ENCODE peak calls at places on chromosomes 2 and 18, in nine cellular contexts. C is pancreas, W is RWPE2, V is upper lobe of right lung, D is aorta, N is body of pancreas, T is tibial artery, O is kidney, S is cardiac muscle cell. J is an unnamed sample.
A peak's percentile ranks its signal among the peaks of the same experiment; 100 is the strongest.

GRCh38 chr2:31401580-31401979 is 13.0 kb downstream of the XDH start:
- DNase-seq in C (no peak), W (peak; percentile 92), V (no peak), D (no peak), N (no peak), T (no peak), O (no peak), S (peak; percentile 82), J (no peak)

GRCh38 chr18:3008546-3008945 is 4.4 kb downstream of the LPIN2 start:
- DNase-seq in C (no peak), W (no peak), V (no peak), D (peak; percentile 58), N (no peak), T (no peak), O (no peak), S (peak; percentile 29), J (no peak)

GRCh38 chr2:101559576-101559975 is 84.7 kb upstream of the RFX8 start:
- DNase-seq in C (no peak), W (no peak), V (no peak), D (peak; percentile 72), N (no peak), T (no peak), O (no peak), S (peak; percentile 69), J (no peak)

GRCh38 chr18:13107074-13107473 is 111.5 kb upstream of the LDLRAD4 start:
- DNase-seq in C (no peak), W (no peak), V (no peak), D (no peak), N (no peak), T (no peak), O (no peak), S (no peak), J (no peak)

GRCh38 chr2:187003038-187003543 is 154.1 kb upstream of the ZSWIM2 start:
- DNase-seq in C (no peak), W (no peak), V (no peak), D (no peak), N (no peak), T (no peak), O (peak; percentile 67), S (peak; percentile 40), J (no peak)

GRCh38 chr2:705971-706511 is 28.8 kb upstream of the TMEM18 start:
- DNase-seq in C (no peak), W (no peak), V (no peak), D (no peak), N (no peak), T (no peak), O (no peak), S (no peak), J (no peak)

GRCh38 chr2:236673823-236674185 is 104.2 kb downstream of the ACKR3 start:
- DNase-seq in C (no peak), W (no peak), V (no peak), D (no peak), N (no peak), T (no peak), O (peak; percentile 42), S (no peak), J (no peak)

GRCh38 chr18:79485788-79486355 is 90.1 kb downstream of the NFATC1 start:
- DNase-seq in C (peak; percentile 8), W (peak; percentile 5), V (no peak), D (peak; percentile 57), N (no peak), T (peak; percentile 83), O (peak; percentile 42), S (peak; percentile 88), J (no peak)

GRCh38 chr2:30385327-30385726 is 61.7 kb upstream of the LCLAT1 start:
- DNase-seq in C (no peak), W (no peak), V (no peak), D (no peak), N (no peak), T (no peak), O (no peak), S (peak; percentile 62), J (no peak)

GRCh38 chr18:62070306-62070705 is 116.5 kb downstream of the PIGN start:
- DNase-seq in C (no peak), W (no peak), V (no peak), D (no peak), N (no peak), T (no peak), O (no peak), S (peak; percentile 27), J (no peak)

GRCh38 chr2:42860518-42861094 is 68.2 kb upstream of the HAAO start:
- DNase-seq in C (no peak), W (no peak), V (no peak), D (no peak), N (no peak), T (no peak), O (no peak), S (no peak), J (no peak)

GRCh38 chr2:164746713-164747112 is 94.9 kb downstream of the COBLL1 start:
- DNase-seq in C (no peak), W (no peak), V (no peak), D (no peak), N (no peak), T (no peak), O (no peak), S (no peak), J (no peak)

GRCh38 chr2:44134848-44135247 is 33.8 kb upstream of the PPM1B start:
- DNase-seq in C (no peak), W (no peak), V (no peak), D (no peak), N (no peak), T (no peak), O (no peak), S (no peak), J (no peak)

GRCh38 chr2:8541636-8542035 is 140.2 kb upstream of the ID2 start:
- DNase-seq in C (no peak), W (peak; percentile 19), V (no peak), D (no peak), N (peak; percentile 5), T (peak; percentile 32), O (no peak), S (no peak), J (no peak)

GRCh38 chr2:204583773-204584172 is 38.5 kb downstream of the PARD3B start:
- DNase-seq in C (no peak), W (no peak), V (no peak), D (no peak), N (peak; percentile 16), T (no peak), O (no peak), S (no peak), J (no peak)

GRCh38 chr2:42558827-42559226 is 9.6 kb upstream of the MTA3 start:
- DNase-seq in C (no peak), W (no peak), V (no peak), D (no peak), N (no peak), T (no peak), O (no peak), S (no peak), J (no peak)

DNA sequence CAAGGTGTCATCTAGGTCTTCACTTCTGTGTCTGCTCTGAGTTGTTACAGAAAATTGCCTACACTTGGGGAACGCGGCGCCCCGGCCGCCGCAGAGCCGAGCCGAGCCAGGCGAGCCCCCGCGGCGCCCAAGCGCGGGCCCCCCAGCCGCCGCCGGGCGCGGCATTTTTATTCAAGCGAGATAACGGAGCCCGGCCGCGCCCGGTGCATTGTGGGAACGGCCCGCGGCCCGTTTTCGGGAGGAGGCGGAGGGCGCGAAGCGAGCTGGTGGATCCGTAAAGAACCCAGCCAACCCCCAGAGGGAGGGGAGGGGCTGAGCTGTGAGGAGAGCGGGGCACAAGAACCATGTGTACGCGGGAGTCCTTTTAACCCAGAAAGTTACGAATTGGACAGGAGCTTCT is 191.8 kb downstream of the FTCDNL1 start:
- DNase-seq in C (no peak), W (no peak), V (no peak), D (peak; percentile 49), N (no peak), T (no peak), O (peak; percentile 71), S (peak; percentile 42), J (peak; percentile 35)
- H3K4me3 ChIP-seq in C (no peak overlapping the region), W (peak overlapping the region; percentile 6), V (no peak overlapping the region), D (peak overlapping the region; percentile 15), N (no peak overlapping the region), T (no peak overlapping the region), O (no peak overlapping the region), S (peak overlapping the region; percentile 16), J (peak overlapping the region; percentile 24)

GRCh38 chr2:118055512-118056164 is 32.6 kb upstream of the INSIG2 start:
- DNase-seq in C (no peak), W (no peak), V (no peak), D (no peak), N (no peak), T (no peak), O (no peak), S (no peak), J (no peak)
- H3K4me1 ChIP-seq in C (no peaks in the 10 kb centered on the region), W (peaks cover 1% of the 10 kb centered on the region), V (no peaks in the 10 kb centered on the region), D (no peaks in the 10 kb centered on the region), N (no peaks in the 10 kb centered on the region), T (no peaks in the 10 kb centered on the region), O (no peaks in the 10 kb centered on the region), S (no peaks in the 10 kb centered on the region), J (no peaks in the 10 kb centered on the region)

DNA sequence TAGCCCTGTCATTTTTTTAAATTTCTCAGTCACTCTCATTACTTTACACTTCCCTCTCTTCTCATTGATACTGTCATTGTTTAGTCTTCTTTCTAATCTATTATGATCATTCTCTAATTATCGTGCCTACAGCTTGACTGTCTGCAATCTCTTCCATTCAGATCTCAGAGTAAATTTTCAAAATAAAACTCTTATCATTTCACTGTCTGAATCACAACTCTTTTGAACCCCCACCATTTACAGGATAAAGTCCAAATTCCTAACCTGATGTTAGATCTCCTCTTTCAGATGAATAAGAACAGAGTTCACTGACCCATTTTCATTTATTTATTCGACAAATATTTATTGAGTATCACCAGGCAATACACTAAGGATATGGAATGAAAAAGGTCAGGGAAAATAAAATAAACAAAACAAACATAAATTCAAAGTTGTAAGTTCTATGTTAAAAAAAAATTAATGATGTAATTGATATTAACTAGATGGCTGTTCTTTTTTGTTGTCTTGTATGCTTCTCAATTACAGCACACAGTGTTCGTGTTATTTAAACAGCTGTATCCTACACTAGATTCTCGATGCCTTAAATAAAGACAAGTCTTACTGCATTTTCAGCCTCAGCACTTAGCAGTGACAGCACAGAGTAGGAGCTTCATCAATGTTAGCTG is 631.0 kb downstream of the IRS1 start:
- DNase-seq in C (no peak), W (no peak), V (no peak), D (no peak), N (no peak), T (no peak), O (no peak), S (no peak), J (no peak)
- H3K4me3 ChIP-seq in C (no peak overlapping the region), W (no peak overlapping the region), V (no peak overlapping the region), D (no peak overlapping the region), N (no peak overlapping the region), T (no peak overlapping the region), O (no peak overlapping the region), S (no peak overlapping the region), J (no peak overlapping the region)

DNA sequence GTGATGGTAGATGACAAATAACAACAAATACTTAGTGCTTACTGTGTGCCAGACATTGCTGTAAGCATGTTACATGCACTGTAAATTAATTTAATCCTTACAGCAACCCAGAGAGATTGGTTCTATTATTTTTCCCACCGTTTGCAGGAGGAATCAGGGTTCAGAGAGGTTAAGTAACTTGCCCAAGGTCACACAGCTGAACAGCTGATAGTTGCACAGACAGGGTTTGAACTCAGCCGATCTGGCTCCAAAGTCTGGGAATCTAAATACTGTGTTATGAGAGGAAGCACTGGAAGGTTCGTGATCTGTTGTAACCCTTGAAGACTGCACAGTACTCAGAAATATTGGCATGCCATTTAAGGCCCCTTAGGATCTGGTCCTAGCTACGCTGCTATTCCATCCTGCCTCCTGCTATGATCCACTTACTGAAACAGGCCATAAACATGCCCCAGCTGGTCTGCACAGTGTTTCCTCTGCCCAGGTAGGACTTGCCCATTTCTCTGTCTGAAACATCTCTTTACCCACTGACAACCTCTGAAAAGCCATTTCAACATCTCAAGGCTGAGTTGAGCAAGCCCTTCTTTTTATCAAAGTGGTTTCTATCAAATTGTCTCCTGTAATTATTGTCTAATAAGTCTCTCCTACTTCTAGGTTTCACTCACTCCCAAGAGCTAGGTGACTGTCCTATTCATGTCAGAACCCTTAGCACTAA is 40.4 kb upstream of the MRPL33 start:
- DNase-seq in C (no peak), W (no peak), V (no peak), D (no peak), N (no peak), T (no peak), O (no peak), S (no peak), J (no peak)
- H3K4me1 ChIP-seq in C (peaks cover 3% of the 10 kb centered on the region), W (peaks cover 5% of the 10 kb centered on the region), V (peaks cover 28% of the 10 kb centered on the region), D (no peaks in the 10 kb centered on the region), N (peaks cover 29% of the 10 kb centered on the region), T (no peaks in the 10 kb centered on the region), O (peaks cover 43% of the 10 kb centered on the region), S (peaks cover 8% of the 10 kb centered on the region), J (peaks cover 7% of the 10 kb centered on the region)

J was measured in iPS DF 6.9.